ENCODE peak calls at places on chromosomes 3 and 15, in ten cellular contexts. A is H9; H is CD8-positive, alpha-beta T cell; U is neural progenitor cell; D is sigmoid colon; V is thyroid gland; T is left ventricle myocardium inferior; P is CD4-positive, alpha-beta memory T cell; L is suprapubic skin; G is mucosa of descending colon. F is an unnamed sample.

GRCh38 chr3:100954990-100955389 is 38.2 kb downstream of the ABI3BP start:
- DNase-seq in A (no peak), H (no peak), U (no peak), D (peak; percentile 80), V (peak; percentile 32), T (peak; percentile 28), P (no peak), L (peak; percentile 78), G (no peak), F (peak; percentile 67)

GRCh38 chr3:177037241-177037640 is 160.0 kb downstream of the TBL1XR1 start:
- DNase-seq in A (no peak), H (no peak), U (no peak), D (no peak), V (no peak), T (no peak), P (no peak), L (no peak), G (no peak), F (no peak)

GRCh38 chr15:32042269-32042996 is 12.1 kb downstream of the CHRNA7 start:
- DNase-seq in A (no peak), H (no peak), U (no peak), D (no peak), V (no peak), T (no peak), P (no peak), L (no peak), G (no peak), F (no peak)

GRCh38 chr3:56761887-56762605 is 39.7 kb downstream of the ARHGEF3 start:
- DNase-seq in A (no peak), H (no peak), U (no peak), D (no peak), V (no peak), T (no peak), P (no peak), L (no peak), G (no peak), F (no peak)

GRCh38 chr15:60412807-60413597 is 15.2 kb upstream of the ANXA2 start:
- DNase-seq in A (no peak), H (no peak), U (no peak), D (no peak), V (no peak), T (no peak), P (no peak), L (no peak), G (no peak), F (no peak)

GRCh38 chr3:122112754-122113153 is 57.6 kb downstream of the CD86 start:
- DNase-seq in A (no peak), H (no peak), U (no peak), D (no peak), V (no peak), T (no peak), P (no peak), L (no peak), G (no peak), F (no peak)

GRCh38 chr3:189292667-189293478 is 121.1 kb downstream of the TPRG1 start:
- DNase-seq in A (no peak), H (no peak), U (peak; percentile 55), D (no peak), V (no peak), T (no peak), P (no peak), L (no peak), G (peak; percentile 30), F (no peak)

GRCh38 chr3:2920103-2920502 is 190.1 kb downstream of the IL5RA start:
- DNase-seq in A (no peak), H (no peak), U (no peak), D (no peak), V (no peak), T (no peak), P (no peak), L (no peak), G (no peak), F (no peak)

GRCh38 chr3:10764314-10765051 is 51.5 kb upstream of the SLC6A11 start:
- DNase-seq in A (peak; percentile 36), H (no peak), U (peak; percentile 68), D (no peak), V (no peak), T (no peak), P (no peak), L (no peak), G (no peak), F (no peak)

GRCh38 chr3:62446337-62446940 is 73.1 kb upstream of the FEZF2 start:
- DNase-seq in A (no peak), H (no peak), U (no peak), D (no peak), V (no peak), T (no peak), P (no peak), L (no peak), G (no peak), F (no peak)

GRCh38 chr15:66735909-66736305 is 33.9 kb downstream of the SMAD6 start:
- DNase-seq in A (no peak), H (no peak), U (no peak), D (peak; percentile 69), V (peak; percentile 53), T (no peak), P (no peak), L (no peak), G (no peak), F (no peak)

GRCh38 chr3:194306109-194306686 is 44.9 kb downstream of the CPN2 start:
- DNase-seq in A (peak; percentile 34), H (peak; percentile 47), U (no peak), D (peak; percentile 63), V (no peak), T (no peak), P (peak; percentile 56), L (peak; percentile 51), G (no peak), F (no peak)

GRCh38 chr3:148958681-148959080 is 32.7 kb upstream of the GYG1 start:
- DNase-seq in A (no peak), H (no peak), U (no peak), D (no peak), V (no peak), T (no peak), P (no peak), L (no peak), G (no peak), F (no peak)

GRCh38 chr15:70376031-70376928 is 278.6 kb upstream of the TLE3 start:
- DNase-seq in A (peak; percentile 52), H (no peak), U (peak; percentile 42), D (peak; percentile 55), V (no peak), T (no peak), P (no peak), L (peak; percentile 55), G (no peak), F (no peak)

DNA sequence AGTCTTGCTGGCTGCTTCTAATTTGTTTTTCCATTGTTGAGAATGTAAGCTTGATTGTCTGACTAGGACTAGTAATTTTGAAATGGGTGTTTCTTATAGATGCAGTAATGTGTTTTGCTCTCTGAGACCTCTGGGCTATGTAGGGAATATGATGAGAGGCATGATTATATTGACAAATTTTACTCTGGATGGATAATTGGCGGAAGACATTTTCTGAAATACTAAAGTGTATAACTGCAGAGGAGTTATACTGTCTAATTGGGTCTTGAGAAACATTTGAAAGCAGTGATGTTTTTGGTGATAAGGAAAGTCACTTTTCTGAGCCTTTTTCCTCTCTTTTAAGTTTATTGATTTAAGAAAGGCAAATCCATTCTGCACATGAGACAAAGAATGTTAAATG is 1.8 kb downstream of the ATP2C1 start:
- DNase-seq in A (no peak), H (no peak), U (no peak), D (no peak), V (no peak), T (no peak), P (no peak), L (no peak), G (no peak), F (no peak)
- H3K4me1 ChIP-seq in A (peaks cover 3% of the 10 kb centered on the region), H (peaks cover 27% of the 10 kb centered on the region), U (peaks cover 50% of the 10 kb centered on the region), D (peaks cover 20% of the 10 kb centered on the region), V (peaks cover 8% of the 10 kb centered on the region), T (peaks cover 69% of the 10 kb centered on the region), P (peaks cover 41% of the 10 kb centered on the region), L (peaks cover 28% of the 10 kb centered on the region), G (peaks cover 2% of the 10 kb centered on the region), F (peaks cover 32% of the 10 kb centered on the region)

GRCh38 chr15:46580487-46580886 is 945.7 kb downstream of the SQOR start:
- DNase-seq in A (no peak), H (no peak), U (no peak), D (no peak), V (no peak), T (no peak), P (no peak), L (no peak), G (no peak), F (no peak)
- H3K9me3 ChIP-seq in A (no peaks in the 10 kb centered on the region), H (no peaks in the 10 kb centered on the region), U (no peaks in the 10 kb centered on the region), D (no peaks in the 10 kb centered on the region), V (no peaks in the 10 kb centered on the region), T (no peaks in the 10 kb centered on the region), P (no peaks in the 10 kb centered on the region), L (no peaks in the 10 kb centered on the region), G (no peaks in the 10 kb centered on the region), F (no peaks in the 10 kb centered on the region)

DNA sequence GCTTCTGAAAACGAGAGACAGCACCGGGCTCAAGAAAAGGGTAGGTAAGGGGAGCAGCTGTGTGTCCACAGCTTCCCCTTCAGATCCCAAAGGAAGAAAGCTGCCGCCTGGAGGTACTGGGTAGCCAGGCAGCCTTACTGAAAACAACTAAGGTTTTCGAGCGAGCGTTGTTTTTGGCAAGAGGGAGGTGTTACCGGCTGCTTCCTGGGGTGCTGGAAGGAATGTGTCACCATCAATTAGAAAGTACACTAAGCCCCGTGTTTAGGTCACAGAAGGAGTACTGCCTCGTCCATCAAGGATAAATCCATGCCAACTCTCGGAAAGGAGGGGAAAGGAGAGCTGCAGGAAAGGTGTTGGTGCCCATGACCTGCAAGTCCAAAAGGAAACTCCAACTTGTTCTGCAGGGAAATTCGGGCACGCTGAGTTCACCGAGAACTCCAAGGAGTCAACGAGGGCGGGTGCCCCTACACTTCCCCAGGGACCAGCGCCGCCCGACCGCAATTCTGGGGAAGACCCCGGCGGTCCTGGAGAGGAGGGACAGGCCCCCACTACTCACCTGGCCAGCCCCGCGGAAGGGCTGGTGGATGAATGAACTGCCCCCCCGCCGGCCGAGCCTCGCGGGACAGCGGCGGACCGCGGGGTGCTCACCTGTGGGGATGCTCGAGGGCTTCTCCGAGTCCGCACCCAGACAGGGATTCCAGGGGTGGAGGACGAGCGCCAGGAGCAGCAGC is 586 bp downstream of the PLOD2 start:
- DNase-seq in A (peak; percentile 85), H (no peak), U (peak; percentile 91), D (peak; percentile 90), V (peak; percentile 76), T (peak; percentile 41), P (no peak), L (peak; percentile 77), G (peak; percentile 59), F (peak; percentile 36)
- H3K4me1 ChIP-seq in A (peaks cover 5% of the 10 kb centered on the region), H (no peaks in the 10 kb centered on the region), U (peaks cover 6% of the 10 kb centered on the region), D (peaks cover 37% of the 10 kb centered on the region), V (peaks cover 63% of the 10 kb centered on the region), T (peaks cover 82% of the 10 kb centered on the region), P (no peaks in the 10 kb centered on the region), L (peaks cover 36% of the 10 kb centered on the region), G (peaks cover 17% of the 10 kb centered on the region), F (peaks cover 13% of the 10 kb centered on the region)

DNA sequence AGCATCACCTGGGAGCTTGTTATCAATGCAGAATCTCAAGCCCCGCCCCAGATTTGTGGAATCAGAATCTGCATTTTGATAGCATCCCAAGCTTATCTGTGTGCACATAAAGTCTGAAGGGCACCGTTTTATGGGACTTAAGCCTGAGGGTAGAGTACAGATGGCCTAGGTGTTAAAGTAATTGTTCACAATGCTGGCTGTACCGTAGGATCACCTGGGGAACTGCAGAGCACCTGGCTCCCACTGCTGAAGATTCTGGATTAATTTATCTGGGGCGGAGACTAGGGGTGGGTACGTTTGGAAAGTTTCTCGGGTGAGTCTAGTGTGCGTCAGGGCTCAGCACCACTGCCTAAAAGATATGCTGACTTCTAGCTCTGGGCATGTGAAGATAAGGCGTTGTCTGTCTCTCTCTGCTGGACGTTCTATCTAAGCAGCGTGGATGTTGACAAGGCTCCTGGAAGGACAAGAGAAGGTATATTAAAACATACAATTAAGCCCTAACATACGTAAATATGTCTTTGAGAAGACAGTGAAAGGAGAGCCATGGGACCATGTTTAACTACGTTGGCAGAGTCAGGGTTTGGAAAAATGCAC is 63.2 kb upstream of the RASGRP1 start:
- DNase-seq in A (no peak), H (no peak), U (no peak), D (no peak), V (no peak), T (no peak), P (no peak), L (no peak), G (no peak), F (no peak)
- H3K9me3 ChIP-seq in A (no peaks in the 10 kb centered on the region), H (no peaks in the 10 kb centered on the region), U (no peaks in the 10 kb centered on the region), D (no peaks in the 10 kb centered on the region), V (no peaks in the 10 kb centered on the region), T (no peaks in the 10 kb centered on the region), P (no peaks in the 10 kb centered on the region), L (no peaks in the 10 kb centered on the region), G (no peaks in the 10 kb centered on the region), F (no peaks in the 10 kb centered on the region)